ENCODE peak calls at places on chromosomes 11 and 22, in five cellular contexts. E, K, Z, D and Y are unnamed samples.

GRCh38 chr11:18907391-18907790 is 31.8 kb downstream of the MRGPRX1 start:
- DNase-seq in Z (no peak), E (no peak), K (no peak), D (no peak), Y (no peak)

GRCh38 chr11:2519879-2520735 is 75.3 kb downstream of the KCNQ1 start:
- DNase-seq in D (no peak), K (no peak), E (no peak), Z (peak), Y (peak)

GRCh38 chr22:45469573-45470383 is 32.9 kb upstream of the FBLN1 start:
- DNase-seq in Z (no peak), K (no peak), D (peak), E (no peak), Y (no peak)

GRCh38 chr11:43687120-43687791 is 6.7 kb downstream of the HSD17B12 start:
- DNase-seq in K (no peak), Z (no peak), E (no peak), D (peak), Y (no peak)

GRCh38 chr11:35662061-35662648 is 420 bp upstream of the TRIM44 start:
- DNase-seq in D (no peak), K (no peak), E (no peak), Z (no peak), Y (peak)

GRCh38 chr11:96246718-96247540 is 96.1 kb downstream of the MAML2 start:
- DNase-seq in E (no peak), Z (no peak), D (peak), K (no peak), Y (no peak)

GRCh38 chr11:134342572-134343340 is 11.0 kb downstream of the GLB1L2 start:
- DNase-seq in Z (no peak), K (no peak), E (no peak), D (no peak), Y (no peak)

GRCh38 chr11:79182794-79183193 is 258.0 kb downstream of the TENM4 start:
- DNase-seq in Z (no peak), K (no peak), D (peak), E (no peak), Y (no peak)

GRCh38 chr11:128551641-128552335 is 35.6 kb downstream of the ETS1 start:
- DNase-seq in E (no peak), K (no peak), Z (no peak), D (no peak), Y (no peak)

GRCh38 chr11:64459016-64459415 is 100.1 kb downstream of the RPS6KA4 start:
- DNase-seq in K (no peak), E (no peak), D (no peak), Z (no peak), Y (no peak)

GRCh38 chr11:111978028-111978771 is 41.1 kb downstream of the DIXDC1 start:
- DNase-seq in D (peak), Z (no peak), E (no peak), K (peak), Y (no peak)

GRCh38 chr22:20519558-20519957 is 12.1 kb downstream of the MED15 start:
- DNase-seq in E (no peak), D (no peak), Z (no peak), K (no peak), Y (no peak)

GRCh38 chr22:17352798-17353197 is 16.5 kb upstream of the CECR2 start:
- DNase-seq in E (no peak), D (no peak), K (no peak), Z (no peak), Y (no peak)

GRCh38 chr22:37211853-37212173 is 464 bp downstream of the SSTR3 start:
- DNase-seq in D (no peak), Z (no peak), E (no peak), K (no peak), Y (no peak)

GRCh38 chr11:16956538-16957153 is 57.6 kb downstream of the PLEKHA7 start:
- DNase-seq in K (no peak), D (no peak), Z (no peak), E (no peak), Y (no peak)

GRCh38 chr22:30298005-30298701 is 8.8 kb upstream of the CASTOR1 start:
- DNase-seq in Z (no peak), D (no peak), K (no peak), E (peak), Y (no peak)
- TF ChIP-seq CTCF in Z (no peak), D (no peak), K (no peak), E (no peak), Y (no peak)

GRCh38 chr11:6818967-6819366 is 19.5 kb upstream of the OR6A2 start:
- DNase-seq in Z (no peak), K (no peak), D (no peak), E (no peak), Y (no peak)

GRCh38 chr11:6813651-6814050 is 14.2 kb upstream of the OR6A2 start:
- DNase-seq in D (no peak), E (no peak), K (no peak), Z (no peak), Y (no peak)

GRCh38 chr11:6812391-6813005 is 13.0 kb upstream of the OR6A2 start:
- DNase-seq in E (peak), Z (no peak), D (peak), K (peak), Y (no peak)

DNA sequence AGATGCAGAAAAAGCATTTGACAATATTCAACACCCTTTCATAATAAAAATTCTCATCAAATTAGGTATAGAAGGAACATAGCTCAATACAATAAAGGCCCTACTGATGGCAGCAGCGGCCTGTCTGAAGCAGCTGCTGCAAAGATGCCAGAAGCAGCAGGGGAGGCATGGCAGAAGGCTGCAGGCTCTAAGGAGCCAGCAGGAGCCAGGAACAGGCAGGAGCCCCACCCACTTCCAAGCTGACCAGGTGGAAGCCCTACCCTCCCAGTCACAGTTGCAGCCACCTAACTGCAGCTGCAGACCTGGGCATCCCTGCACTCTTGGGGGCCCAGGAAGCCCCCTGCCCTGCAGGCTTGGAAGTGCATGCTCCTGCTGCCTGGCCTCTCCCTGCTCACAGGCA is 18.2 kb upstream of the OR6A2 start:
- DNase-seq in Z (no peak), D (no peak), E (no peak), K (no peak), Y (no peak)
- TF ChIP-seq CTCF in Z (no peak), D (no peak), E (no peak), K (no peak), Y (no peak)

DNA sequence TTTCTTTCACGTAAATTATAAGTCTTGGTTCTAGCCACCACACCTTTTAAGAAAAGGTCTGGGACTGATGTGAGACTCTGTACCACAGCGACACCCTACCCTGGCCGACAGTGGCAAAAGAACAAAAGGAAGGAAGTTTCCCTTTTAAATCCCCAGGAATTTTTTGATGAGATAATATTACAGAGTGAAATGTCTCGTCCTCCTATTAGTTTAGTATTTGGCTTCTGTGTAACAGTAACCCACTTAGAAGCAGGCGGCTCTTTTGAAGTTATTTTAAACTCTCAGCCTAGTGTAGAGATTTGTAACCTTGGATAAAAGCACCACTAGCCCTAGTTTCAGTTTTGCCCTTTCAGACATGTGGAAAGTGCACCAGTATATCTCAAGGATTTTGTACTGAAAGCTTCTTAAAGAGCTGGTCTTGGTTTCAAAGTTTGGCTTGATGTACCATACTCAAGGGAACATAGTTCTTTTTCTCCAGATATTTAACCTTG is 84.1 kb downstream of the C22orf31 start:
- DNase-seq in Z (no peak), E (peak), K (no peak), D (no peak), Y (no peak)
- TF ChIP-seq CTCF in Z (no peak), E (no peak), K (no peak), D (peak), Y (no peak)

GRCh38 chr11:103622296-103622695 is 414.1 kb upstream of the DDI1 start:
- DNase-seq in Z (no peak), K (no peak), E (no peak), D (no peak), Y (no peak)
- TF ChIP-seq CTCF in Z (no peak), K (no peak), E (no peak), D (no peak), Y (no peak)

GRCh38 chr11:119095066-119095880 is 6.4 kb downstream of the DPAGT1 start:
- DNase-seq in K (peak), D (peak), Z (peak), E (peak), Y (peak)
- TF ChIP-seq CTCF in K (peak), D (no peak), Z (peak), E (no peak), Y (no peak)

GRCh38 chr22:24894220-24894975 is 52.1 kb downstream of the LHFPL7 start:
- DNase-seq in D (peak), Z (peak), K (no peak), E (peak), Y (peak)
- TF ChIP-seq CTCF in D (no peak), Z (no peak), K (no peak), E (no peak), Y (no peak)

GRCh38 chr22:23894710-23895598 is 771 bp downstream of the MIF start:
- DNase-seq in D (peak), K (peak), Z (peak), E (peak), Y (peak)
- TF ChIP-seq CTCF in D (peak), K (peak), Z (no peak), E (peak), Y (no peak)